ENCODE peak calls at places on chromosomes 11 and 22, in seven cellular contexts. E, G, W, V, X, S and P are unnamed samples.
A peak's percentile ranks its signal among the peaks of the same experiment; 100 is the strongest.

GRCh38 chr22:33051960-33052839 is 6.0 kb downstream of the SYN3 start:
- DNase-seq in X (no peak), V (no peak), G (no peak), S (no peak), E (no peak), W (no peak), P (no peak)

GRCh38 chr11:110035339-110035738 is 57.9 kb upstream of the ZC3H12C start:
- DNase-seq in G (no peak), V (no peak), E (no peak), X (no peak), S (no peak), W (no peak), P (no peak)

GRCh38 chr11:131998020-131998419 is 627.6 kb downstream of the NTM start:
- DNase-seq in G (no peak), V (no peak), E (no peak), S (no peak), W (no peak), X (no peak), P (no peak)

GRCh38 chr22:31055322-31056159 is 25.6 kb upstream of the SMTN start:
- DNase-seq in V (peak; percentile 97), S (peak; percentile 99), E (peak; percentile 92), W (peak; percentile 97), X (peak; percentile 8), G (peak; percentile 98), P (no peak)

GRCh38 chr11:16007514-16007913 is 348.8 kb downstream of the SOX6 start:
- DNase-seq in W (no peak), G (no peak), S (no peak), V (no peak), E (no peak), X (no peak), P (no peak)

GRCh38 chr22:20060700-20061480 is 19.2 kb upstream of the DGCR8 start:
- DNase-seq in G (no peak), E (peak; percentile 53), X (no peak), V (no peak), S (no peak), W (no peak), P (no peak)

GRCh38 chr11:57775474-57775873 is 13.9 kb downstream of the CTNND1 start:
- DNase-seq in X (no peak), S (no peak), V (peak; percentile 14), E (no peak), W (no peak), G (peak; percentile 58), P (no peak)

GRCh38 chr22:37291559-37292298 is 9.4 kb downstream of the CYTH4 start:
- DNase-seq in V (no peak), X (no peak), E (peak; percentile 14), W (no peak), G (no peak), S (no peak), P (no peak)

GRCh38 chr11:27347949-27348879 is 14.8 kb downstream of the CCDC34 start:
- DNase-seq in E (no peak), S (no peak), W (no peak), V (no peak), G (no peak), X (no peak), P (no peak)

GRCh38 chr11:111454561-111455192 is 57.5 kb downstream of the BTG4 start:
- DNase-seq in S (peak; percentile 81), V (peak; percentile 60), E (no peak), W (peak; percentile 63), G (peak; percentile 70), X (peak; percentile 58), P (peak; percentile 67)

GRCh38 chr11:35649984-35650383 is 12.6 kb upstream of the TRIM44 start:
- DNase-seq in S (peak; percentile 63), G (peak; percentile 58), E (no peak), V (peak; percentile 34), X (no peak), W (no peak), P (no peak)

GRCh38 chr22:42443240-42444059 is 11.2 kb upstream of the NFAM1 start:
- DNase-seq in E (no peak), X (no peak), W (no peak), G (no peak), V (no peak), S (peak; percentile 48), P (no peak)

GRCh38 chr22:19797631-19798319 is 37.2 kb downstream of the TBX1 start:
- DNase-seq in S (no peak), W (no peak), X (no peak), V (no peak), G (no peak), E (peak; percentile 71), P (no peak)

GRCh38 chr11:35662061-35662648 is 420 bp upstream of the TRIM44 start:
- DNase-seq in E (no peak), V (no peak), G (peak; percentile 8), S (peak; percentile 30), X (no peak), W (no peak), P (peak; percentile 40)

GRCh38 chr11:45038923-45039322 is 88.2 kb upstream of the TP53I11 start:
- DNase-seq in X (no peak), V (no peak), S (no peak), G (no peak), W (no peak), E (no peak), P (no peak)

GRCh38 chr11:118176400-118177134 is at the start of gene SCN2B:
- DNase-seq in W (no peak), E (no peak), X (no peak), G (no peak), S (peak; percentile 38), V (no peak), P (no peak)

GRCh38 chr22:23527971-23528740 is 51.9 kb downstream of the IGLL1 start:
- DNase-seq in V (no peak), X (no peak), S (no peak), W (no peak), E (peak; percentile 29), G (no peak), P (no peak)

GRCh38 chr22:17536269-17536668 is 27.0 kb upstream of the SLC25A18 start:
- DNase-seq in X (no peak), S (no peak), W (peak; percentile 21), E (no peak), G (no peak), V (peak; percentile 6), P (no peak)

GRCh38 chr22:38792833-38793232 is 1.1 kb downstream of the DNAL4 start:
- DNase-seq in X (no peak), V (peak; percentile 13), S (peak; percentile 72), E (no peak), G (peak; percentile 35), W (peak; percentile 26), P (no peak)

GRCh38 chr11:119483341-119483880 is 60.4 kb upstream of the THY1 start:
- DNase-seq in V (no peak), E (no peak), G (no peak), S (no peak), X (no peak), W (no peak), P (no peak)

GRCh38 chr11:122599434-122599833 is 56.1 kb upstream of the UBASH3B start:
- DNase-seq in G (no peak), X (no peak), W (no peak), E (no peak), V (no peak), S (no peak), P (no peak)

DNA sequence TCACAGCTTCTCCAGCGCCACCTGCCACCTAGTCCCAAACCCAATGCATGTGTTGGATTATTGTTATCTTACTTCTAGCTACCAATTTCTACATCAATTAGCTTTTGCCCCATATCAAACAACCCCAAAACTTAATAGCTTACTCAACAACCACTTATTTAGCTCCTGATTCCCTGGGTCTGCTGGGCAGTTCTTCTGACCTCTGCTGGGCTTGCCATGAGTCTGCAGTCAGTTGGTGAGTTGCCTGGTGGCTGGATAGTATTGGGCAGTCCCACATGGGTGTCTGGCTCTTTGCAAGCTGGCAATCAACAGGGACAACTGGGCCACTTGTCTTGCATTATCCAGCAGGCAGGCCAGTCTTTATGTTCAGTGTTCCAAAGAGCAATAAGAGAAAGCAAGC is 13.6 kb upstream of the MS4A15 start:
- DNase-seq in X (no peak), S (no peak), W (no peak), V (no peak), E (no peak), G (no peak), P (no peak)
- TF ChIP-seq CTCF in X (no peak), S (no peak), W (no peak), V (no peak), E (no peak), G (no peak), P (no peak)

GRCh38 chr11:8218840-8219239 is 44.8 kb downstream of the LMO1 start:
- DNase-seq in V (no peak), W (no peak), E (no peak), S (no peak), G (no peak), X (no peak), P (no peak)
- TF ChIP-seq CTCF in V (no peak), W (no peak), E (no peak), S (no peak), G (no peak), X (no peak), P (peak; percentile 11)

GRCh38 chr22:35631597-35631996 is 14.5 kb upstream of the MB start:
- DNase-seq in X (peak; percentile 35), G (peak; percentile 46), V (peak; percentile 36), E (no peak), S (peak; percentile 47), W (peak; percentile 72), P (peak; percentile 54)
- TF ChIP-seq CTCF in X (peak; percentile 61), G (peak; percentile 53), V (peak; percentile 70), E (peak; percentile 20), S (peak; percentile 74), W (peak; percentile 62), P (peak; percentile 58)

DNA sequence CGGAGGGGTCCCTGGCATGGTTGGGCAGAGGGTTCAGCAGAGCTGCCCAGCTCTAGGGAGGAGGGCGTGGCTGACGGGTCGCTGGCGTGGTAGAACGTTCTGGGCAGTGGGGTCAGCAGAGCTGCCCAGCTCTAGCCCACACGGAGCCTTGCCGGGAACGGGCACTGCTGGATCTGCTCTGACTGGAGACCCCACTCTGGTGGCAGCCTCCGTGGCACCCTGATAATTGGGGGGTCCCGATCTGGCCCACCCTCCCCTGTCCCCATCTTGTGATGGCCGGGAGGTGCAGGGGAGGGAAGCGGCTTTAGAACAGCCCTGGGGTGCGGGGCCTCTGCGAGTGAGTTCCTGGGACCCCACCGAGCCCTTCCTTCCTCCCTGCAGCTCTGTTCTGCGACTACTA is 21.9 kb downstream of the MUC5AC start:
- DNase-seq in G (no peak), E (peak; percentile 69), X (no peak), W (no peak), S (no peak), V (no peak), P (no peak)
- TF ChIP-seq CTCF in G (no peak), E (no peak), X (no peak), W (no peak), S (no peak), V (no peak), P (no peak)